ENCODE peak calls at places on chromosomes 16 and 17, in eight cellular contexts. One of them, this sample, is unnamed.
A peak's percentile ranks its signal among the peaks of the same experiment; 100 is the strongest.

GRCh38 chr17:50266384-50267073 is 7.7 kb upstream of the TMEM92 start:
- DNase-seq in ovary: peak; percentile 84
- DNase-seq in psoas muscle: no peak
- DNase-seq in fibroblast of lung: peak; percentile 85
- DNase-seq in cardiac muscle cell: no peak
- DNase-seq in CD4-positive, CD25-positive, alpha-beta regulatory T cell: no peak
- DNase-seq in H9: peak; percentile 40
- DNase-seq in prostate gland: peak; percentile 85
- DNase-seq in this sample: no peak

GRCh38 chr17:78998311-78999055 is 11.1 kb downstream of the CANT1 start:
- DNase-seq in ovary: peak; percentile 10
- DNase-seq in psoas muscle: no peak
- DNase-seq in fibroblast of lung: no peak
- DNase-seq in cardiac muscle cell: no peak
- DNase-seq in CD4-positive, CD25-positive, alpha-beta regulatory T cell: no peak
- DNase-seq in H9: no peak
- DNase-seq in prostate gland: peak; percentile 63
- DNase-seq in this sample: no peak

GRCh38 chr16:88531346-88531745 is 38.9 kb upstream of the ZC3H18 start:
- DNase-seq in ovary: no peak
- DNase-seq in psoas muscle: peak; percentile 32
- DNase-seq in fibroblast of lung: no peak
- DNase-seq in cardiac muscle cell: no peak
- DNase-seq in CD4-positive, CD25-positive, alpha-beta regulatory T cell: no peak
- DNase-seq in H9: no peak
- DNase-seq in prostate gland: no peak
- DNase-seq in this sample: no peak

GRCh38 chr17:27396045-27396444 is 60.2 kb upstream of the KSR1 start:
- DNase-seq in ovary: no peak
- DNase-seq in psoas muscle: no peak
- DNase-seq in fibroblast of lung: no peak
- DNase-seq in cardiac muscle cell: no peak
- DNase-seq in CD4-positive, CD25-positive, alpha-beta regulatory T cell: no peak
- DNase-seq in H9: no peak
- DNase-seq in prostate gland: no peak
- DNase-seq in this sample: no peak

GRCh38 chr16:89431158-89431584 is 59.2 kb downstream of the ANKRD11 start:
- DNase-seq in ovary: peak; percentile 43
- DNase-seq in psoas muscle: no peak
- DNase-seq in fibroblast of lung: peak; percentile 89
- DNase-seq in cardiac muscle cell: no peak
- DNase-seq in CD4-positive, CD25-positive, alpha-beta regulatory T cell: no peak
- DNase-seq in H9: no peak
- DNase-seq in prostate gland: peak; percentile 71
- DNase-seq in this sample: no peak

GRCh38 chr17:78144146-78144719 is 2.0 kb upstream of the C17orf99 start:
- DNase-seq in ovary: peak; percentile 86
- DNase-seq in psoas muscle: peak; percentile 84
- DNase-seq in fibroblast of lung: peak; percentile 96
- DNase-seq in cardiac muscle cell: peak; percentile 84
- DNase-seq in CD4-positive, CD25-positive, alpha-beta regulatory T cell: no peak
- DNase-seq in H9: no peak
- DNase-seq in prostate gland: no peak
- DNase-seq in this sample: no peak

GRCh38 chr16:57859331-57859730 is 57.0 kb upstream of the KIFC3 start:
- DNase-seq in ovary: no peak
- DNase-seq in psoas muscle: no peak
- DNase-seq in fibroblast of lung: peak; percentile 18
- DNase-seq in cardiac muscle cell: peak; percentile 77
- DNase-seq in CD4-positive, CD25-positive, alpha-beta regulatory T cell: no peak
- DNase-seq in H9: no peak
- DNase-seq in prostate gland: no peak
- DNase-seq in this sample: peak; percentile 12

GRCh38 chr17:54781389-54781788 is 119.3 kb upstream of the TOM1L1 start:
- DNase-seq in ovary: no peak
- DNase-seq in psoas muscle: no peak
- DNase-seq in fibroblast of lung: no peak
- DNase-seq in cardiac muscle cell: no peak
- DNase-seq in CD4-positive, CD25-positive, alpha-beta regulatory T cell: no peak
- DNase-seq in H9: no peak
- DNase-seq in prostate gland: no peak
- DNase-seq in this sample: no peak

GRCh38 chr17:55351027-55351625 is 70.5 kb downstream of the MMD start:
- DNase-seq in ovary: no peak
- DNase-seq in psoas muscle: no peak
- DNase-seq in fibroblast of lung: no peak
- DNase-seq in cardiac muscle cell: no peak
- DNase-seq in CD4-positive, CD25-positive, alpha-beta regulatory T cell: no peak
- DNase-seq in H9: no peak
- DNase-seq in prostate gland: no peak
- DNase-seq in this sample: no peak

GRCh38 chr17:50911890-50912289 is 45.7 kb upstream of the TOB1 start:
- DNase-seq in ovary: no peak
- DNase-seq in psoas muscle: no peak
- DNase-seq in fibroblast of lung: no peak
- DNase-seq in cardiac muscle cell: no peak
- DNase-seq in CD4-positive, CD25-positive, alpha-beta regulatory T cell: no peak
- DNase-seq in H9: peak; percentile 73
- DNase-seq in prostate gland: no peak
- DNase-seq in this sample: no peak

GRCh38 chr17:18626152-18626870 is 17.9 kb downstream of the TBC1D28 start:
- DNase-seq in ovary: no peak
- DNase-seq in psoas muscle: no peak
- DNase-seq in fibroblast of lung: no peak
- DNase-seq in cardiac muscle cell: no peak
- DNase-seq in CD4-positive, CD25-positive, alpha-beta regulatory T cell: no peak
- DNase-seq in H9: no peak
- DNase-seq in prostate gland: no peak
- DNase-seq in this sample: no peak

GRCh38 chr17:65797101-65797500 is 235.7 kb upstream of the AXIN2 start:
- DNase-seq in ovary: no peak
- DNase-seq in psoas muscle: no peak
- DNase-seq in fibroblast of lung: no peak
- DNase-seq in cardiac muscle cell: no peak
- DNase-seq in CD4-positive, CD25-positive, alpha-beta regulatory T cell: no peak
- DNase-seq in H9: no peak
- DNase-seq in prostate gland: no peak
- DNase-seq in this sample: no peak

GRCh38 chr16:10957771-10958486 is 13.6 kb downstream of the CLEC16A start:
- DNase-seq in ovary: no peak
- DNase-seq in psoas muscle: no peak
- DNase-seq in fibroblast of lung: peak; percentile 59
- DNase-seq in cardiac muscle cell: no peak
- DNase-seq in CD4-positive, CD25-positive, alpha-beta regulatory T cell: no peak
- DNase-seq in H9: no peak
- DNase-seq in prostate gland: no peak
- DNase-seq in this sample: no peak

GRCh38 chr17:78313735-78314648 is 45.9 kb downstream of the SOCS3 start:
- DNase-seq in ovary: peak; percentile 79
- DNase-seq in psoas muscle: peak; percentile 78
- DNase-seq in fibroblast of lung: peak; percentile 73
- DNase-seq in cardiac muscle cell: peak; percentile 69
- DNase-seq in CD4-positive, CD25-positive, alpha-beta regulatory T cell: peak; percentile 62
- DNase-seq in H9: peak; percentile 97
- DNase-seq in prostate gland: peak; percentile 65
- DNase-seq in this sample: peak; percentile 78

GRCh38 chr17:31416503-31416923 is 25.0 kb downstream of the RAB11FIP4 start:
- DNase-seq in ovary: no peak
- DNase-seq in psoas muscle: no peak
- DNase-seq in fibroblast of lung: peak; percentile 63
- DNase-seq in cardiac muscle cell: peak; percentile 90
- DNase-seq in CD4-positive, CD25-positive, alpha-beta regulatory T cell: no peak
- DNase-seq in H9: peak; percentile 33
- DNase-seq in prostate gland: no peak
- DNase-seq in this sample: no peak

GRCh38 chr17:76276461-76277299 is 11.5 kb downstream of the UBALD2 start:
- DNase-seq in ovary: no peak
- DNase-seq in psoas muscle: no peak
- DNase-seq in fibroblast of lung: no peak
- DNase-seq in cardiac muscle cell: no peak
- DNase-seq in CD4-positive, CD25-positive, alpha-beta regulatory T cell: no peak
- DNase-seq in H9: no peak
- DNase-seq in prostate gland: no peak
- DNase-seq in this sample: no peak

GRCh38 chr17:36131436-36131835 is 27.8 kb downstream of the CCL4 start:
- DNase-seq in ovary: no peak
- DNase-seq in psoas muscle: no peak
- DNase-seq in fibroblast of lung: no peak
- DNase-seq in cardiac muscle cell: no peak
- DNase-seq in CD4-positive, CD25-positive, alpha-beta regulatory T cell: no peak
- DNase-seq in H9: no peak
- DNase-seq in prostate gland: no peak
- DNase-seq in this sample: no peak

GRCh38 chr16:49504626-49505025 is 131.0 kb downstream of the C16orf78 start:
- DNase-seq in ovary: no peak
- DNase-seq in psoas muscle: no peak
- DNase-seq in fibroblast of lung: no peak
- DNase-seq in cardiac muscle cell: no peak
- DNase-seq in CD4-positive, CD25-positive, alpha-beta regulatory T cell: no peak
- DNase-seq in H9: no peak
- DNase-seq in prostate gland: no peak
- DNase-seq in this sample: no peak

GRCh38 chr16:88349903-88350900 is 32.6 kb upstream of the ZNF469 start:
- DNase-seq in ovary: no peak
- DNase-seq in psoas muscle: no peak
- DNase-seq in fibroblast of lung: no peak
- DNase-seq in cardiac muscle cell: no peak
- DNase-seq in CD4-positive, CD25-positive, alpha-beta regulatory T cell: no peak
- DNase-seq in H9: no peak
- DNase-seq in prostate gland: no peak
- DNase-seq in this sample: no peak

GRCh38 chr17:40095944-40096791 is 4.2 kb downstream of the NR1D1 start:
- DNase-seq in ovary: no peak
- DNase-seq in psoas muscle: peak; percentile 81
- DNase-seq in fibroblast of lung: no peak
- DNase-seq in cardiac muscle cell: no peak
- DNase-seq in CD4-positive, CD25-positive, alpha-beta regulatory T cell: peak; percentile 86
- DNase-seq in H9: no peak
- DNase-seq in prostate gland: no peak
- DNase-seq in this sample: peak; percentile 67

GRCh38 chr16:73232555-73233422 is 184.9 kb upstream of the ZFHX3 start:
- DNase-seq in ovary: peak; percentile 60
- DNase-seq in psoas muscle: no peak
- DNase-seq in fibroblast of lung: peak; percentile 95
- DNase-seq in cardiac muscle cell: no peak
- DNase-seq in CD4-positive, CD25-positive, alpha-beta regulatory T cell: no peak
- DNase-seq in H9: peak; percentile 49
- DNase-seq in prostate gland: no peak
- DNase-seq in this sample: no peak

GRCh38 chr16:86087011-86087453 is 188.1 kb downstream of the IRF8 start:
- DNase-seq in ovary: no peak
- DNase-seq in psoas muscle: no peak
- DNase-seq in fibroblast of lung: no peak
- DNase-seq in cardiac muscle cell: no peak
- DNase-seq in CD4-positive, CD25-positive, alpha-beta regulatory T cell: no peak
- DNase-seq in H9: no peak
- DNase-seq in prostate gland: no peak
- DNase-seq in this sample: no peak

GRCh38 chr17:864315-864714 is 82.2 kb downstream of the MRM3 start:
- DNase-seq in ovary: no peak
- DNase-seq in psoas muscle: no peak
- DNase-seq in fibroblast of lung: no peak
- DNase-seq in cardiac muscle cell: no peak
- DNase-seq in CD4-positive, CD25-positive, alpha-beta regulatory T cell: no peak
- DNase-seq in H9: no peak
- DNase-seq in prostate gland: no peak
- DNase-seq in this sample: no peak

GRCh38 chr16:49342336-49343265 is 31.0 kb upstream of the C16orf78 start:
- DNase-seq in ovary: no peak
- DNase-seq in psoas muscle: no peak
- DNase-seq in fibroblast of lung: no peak
- DNase-seq in cardiac muscle cell: no peak
- DNase-seq in CD4-positive, CD25-positive, alpha-beta regulatory T cell: no peak
- DNase-seq in H9: no peak
- DNase-seq in prostate gland: no peak
- DNase-seq in this sample: no peak

GRCh38 chr17:58875261-58875660 is 119.6 kb downstream of the PPM1E start:
- DNase-seq in ovary: no peak
- DNase-seq in psoas muscle: no peak
- DNase-seq in fibroblast of lung: no peak
- DNase-seq in cardiac muscle cell: no peak
- DNase-seq in CD4-positive, CD25-positive, alpha-beta regulatory T cell: no peak
- DNase-seq in H9: no peak
- DNase-seq in prostate gland: no peak
- DNase-seq in this sample: no peak

GRCh38 chr17:59365383-59365981 is 34.0 kb downstream of the YPEL2 start:
- DNase-seq in ovary: no peak
- DNase-seq in psoas muscle: no peak
- DNase-seq in fibroblast of lung: no peak
- DNase-seq in cardiac muscle cell: peak; percentile 88
- DNase-seq in CD4-positive, CD25-positive, alpha-beta regulatory T cell: peak; percentile 66
- DNase-seq in H9: no peak
- DNase-seq in prostate gland: no peak
- DNase-seq in this sample: no peak

GRCh38 chr17:13600475-13601316 is 1.0 kb downstream of the HS3ST3A1 start:
- DNase-seq in ovary: peak; percentile 27
- DNase-seq in psoas muscle: no peak
- DNase-seq in fibroblast of lung: peak; percentile 38
- DNase-seq in cardiac muscle cell: peak; percentile 39
- DNase-seq in CD4-positive, CD25-positive, alpha-beta regulatory T cell: no peak
- DNase-seq in H9: peak; percentile 57
- DNase-seq in prostate gland: no peak
- DNase-seq in this sample: no peak

GRCh38 chr17:48051278-48051677 is 3.1 kb downstream of the NFE2L1 start:
- DNase-seq in ovary: peak; percentile 35
- DNase-seq in psoas muscle: no peak
- DNase-seq in fibroblast of lung: no peak
- DNase-seq in cardiac muscle cell: no peak
- DNase-seq in CD4-positive, CD25-positive, alpha-beta regulatory T cell: no peak
- DNase-seq in H9: no peak
- DNase-seq in prostate gland: no peak
- DNase-seq in this sample: no peak
- H3K4me1 ChIP-seq in ovary: peaks cover 34% of the 10 kb centered on the region
- H3K4me1 ChIP-seq in psoas muscle: peaks cover 54% of the 10 kb centered on the region
- H3K4me1 ChIP-seq in fibroblast of lung: peaks cover 34% of the 10 kb centered on the region
- H3K4me1 ChIP-seq in cardiac muscle cell: peaks cover 53% of the 10 kb centered on the region
- H3K4me1 ChIP-seq in CD4-positive, CD25-positive, alpha-beta regulatory T cell: peaks cover 52% of the 10 kb centered on the region
- H3K4me1 ChIP-seq in H9: peaks cover 18% of the 10 kb centered on the region
- H3K4me1 ChIP-seq in prostate gland: peaks cover 52% of the 10 kb centered on the region
- H3K4me1 ChIP-seq in this sample: peaks cover 76% of the 10 kb centered on the region

GRCh38 chr17:82314721-82315605 is 2.4 kb downstream of the CD7 start:
- DNase-seq in ovary: no peak
- DNase-seq in psoas muscle: no peak
- DNase-seq in fibroblast of lung: no peak
- DNase-seq in cardiac muscle cell: no peak
- DNase-seq in CD4-positive, CD25-positive, alpha-beta regulatory T cell: no peak
- DNase-seq in H9: no peak
- DNase-seq in prostate gland: no peak
- DNase-seq in this sample: no peak
- H3K27me3 ChIP-seq in ovary: no peaks in the 10 kb centered on the region
- H3K27me3 ChIP-seq in psoas muscle: no peaks in the 10 kb centered on the region
- H3K27me3 ChIP-seq in fibroblast of lung: peaks cover 18% of the 10 kb centered on the region
- H3K27me3 ChIP-seq in cardiac muscle cell: no peaks in the 10 kb centered on the region
- H3K27me3 ChIP-seq in CD4-positive, CD25-positive, alpha-beta regulatory T cell: no peaks in the 10 kb centered on the region
- H3K27me3 ChIP-seq in H9: no peaks in the 10 kb centered on the region
- H3K27me3 ChIP-seq in prostate gland: peaks cover 2% of the 10 kb centered on the region
- H3K27me3 ChIP-seq in this sample: no peaks in the 10 kb centered on the region

GRCh38 chr17:64151016-64151368 is 21.0 kb upstream of the ERN1 start:
- DNase-seq in ovary: no peak
- DNase-seq in psoas muscle: no peak
- DNase-seq in fibroblast of lung: no peak
- DNase-seq in cardiac muscle cell: no peak
- DNase-seq in CD4-positive, CD25-positive, alpha-beta regulatory T cell: no peak
- DNase-seq in H9: no peak
- DNase-seq in prostate gland: no peak
- DNase-seq in this sample: no peak
- H3K4me1 ChIP-seq in ovary: peaks cover 11% of the 10 kb centered on the region
- H3K4me1 ChIP-seq in psoas muscle: peaks cover 93% of the 10 kb centered on the region
- H3K4me1 ChIP-seq in fibroblast of lung: peaks cover 4% of the 10 kb centered on the region
- H3K4me1 ChIP-seq in cardiac muscle cell: peaks cover 23% of the 10 kb centered on the region
- H3K4me1 ChIP-seq in CD4-positive, CD25-positive, alpha-beta regulatory T cell: peaks cover 17% of the 10 kb centered on the region
- H3K4me1 ChIP-seq in H9: no peaks in the 10 kb centered on the region
- H3K4me1 ChIP-seq in prostate gland: peaks cover 6% of the 10 kb centered on the region
- H3K4me1 ChIP-seq in this sample: peaks cover 12% of the 10 kb centered on the region

GRCh38 chr16:66786551-66786950 is 14.8 kb downstream of the TERB1 start:
- DNase-seq in ovary: no peak
- DNase-seq in psoas muscle: no peak
- DNase-seq in fibroblast of lung: no peak
- DNase-seq in cardiac muscle cell: no peak
- DNase-seq in CD4-positive, CD25-positive, alpha-beta regulatory T cell: no peak
- DNase-seq in H9: no peak
- DNase-seq in prostate gland: no peak
- DNase-seq in this sample: no peak
- H3K27me3 ChIP-seq in ovary: no peaks in the 10 kb centered on the region
- H3K27me3 ChIP-seq in psoas muscle: no peaks in the 10 kb centered on the region
- H3K27me3 ChIP-seq in fibroblast of lung: no peaks in the 10 kb centered on the region
- H3K27me3 ChIP-seq in cardiac muscle cell: no peaks in the 10 kb centered on the region
- H3K27me3 ChIP-seq in CD4-positive, CD25-positive, alpha-beta regulatory T cell: peaks cover 6% of the 10 kb centered on the region
- H3K27me3 ChIP-seq in H9: no peaks in the 10 kb centered on the region
- H3K27me3 ChIP-seq in prostate gland: no peaks in the 10 kb centered on the region
- H3K27me3 ChIP-seq in this sample: peaks cover 3% of the 10 kb centered on the region